ENCODE peak calls at places on chromosomes 2 and 18, in nine cellular contexts. One of them, this sample, is unnamed.

GRCh38 chr18:64322189-64322588 is 173.3 kb upstream of the LINC00305 start:
- DNase-seq in Calu3: no peak
- DNase-seq in epithelial cell of esophagus: no peak
- DNase-seq in astrocyte of the spinal cord: no peak
- DNase-seq in astrocyte of the cerebellum: no peak
- DNase-seq in GM13977: no peak
- DNase-seq in cardiac muscle cell: no peak
- DNase-seq in right lobe of liver: no peak
- DNase-seq in NB4: no peak
- DNase-seq in this sample: no peak

GRCh38 chr2:112756207-112756606 is 8.2 kb downstream of the CKAP2L start:
- DNase-seq in Calu3: no peak
- DNase-seq in epithelial cell of esophagus: no peak
- DNase-seq in astrocyte of the spinal cord: no peak
- DNase-seq in astrocyte of the cerebellum: no peak
- DNase-seq in GM13977: no peak
- DNase-seq in cardiac muscle cell: no peak
- DNase-seq in right lobe of liver: no peak
- DNase-seq in NB4: no peak
- DNase-seq in this sample: no peak

GRCh38 chr18:23365602-23366001 is 87.5 kb upstream of the RIOK3 start:
- DNase-seq in Calu3: no peak
- DNase-seq in epithelial cell of esophagus: no peak
- DNase-seq in astrocyte of the spinal cord: peak
- DNase-seq in astrocyte of the cerebellum: no peak
- DNase-seq in GM13977: no peak
- DNase-seq in cardiac muscle cell: peak
- DNase-seq in right lobe of liver: no peak
- DNase-seq in NB4: no peak
- DNase-seq in this sample: no peak

GRCh38 chr18:12308386-12309100 is 502 bp downstream of the TUBB6 start:
- DNase-seq in Calu3: peak
- DNase-seq in epithelial cell of esophagus: peak
- DNase-seq in astrocyte of the spinal cord: peak
- DNase-seq in astrocyte of the cerebellum: peak
- DNase-seq in GM13977: peak
- DNase-seq in cardiac muscle cell: peak
- DNase-seq in right lobe of liver: peak
- DNase-seq in NB4: peak
- DNase-seq in this sample: peak

GRCh38 chr18:74631242-74632087 is 33.8 kb downstream of the ZNF407 start:
- DNase-seq in Calu3: no peak
- DNase-seq in epithelial cell of esophagus: peak
- DNase-seq in astrocyte of the spinal cord: peak
- DNase-seq in astrocyte of the cerebellum: peak
- DNase-seq in GM13977: no peak
- DNase-seq in cardiac muscle cell: peak
- DNase-seq in right lobe of liver: no peak
- DNase-seq in NB4: peak
- DNase-seq in this sample: no peak

GRCh38 chr2:54497738-54498680 is 41.9 kb downstream of the SPTBN1 start:
- DNase-seq in Calu3: peak
- DNase-seq in epithelial cell of esophagus: peak
- DNase-seq in astrocyte of the spinal cord: no peak
- DNase-seq in astrocyte of the cerebellum: no peak
- DNase-seq in GM13977: no peak
- DNase-seq in cardiac muscle cell: peak
- DNase-seq in right lobe of liver: no peak
- DNase-seq in NB4: peak
- DNase-seq in this sample: no peak

GRCh38 chr18:46148810-46149209 is 44.6 kb downstream of the HAUS1 start:
- DNase-seq in Calu3: peak
- DNase-seq in epithelial cell of esophagus: peak
- DNase-seq in astrocyte of the spinal cord: peak
- DNase-seq in astrocyte of the cerebellum: peak
- DNase-seq in GM13977: peak
- DNase-seq in cardiac muscle cell: peak
- DNase-seq in right lobe of liver: peak
- DNase-seq in NB4: peak
- DNase-seq in this sample: peak

GRCh38 chr2:230160112-230160660 is 59.6 kb downstream of the SP110 start:
- DNase-seq in Calu3: peak
- DNase-seq in epithelial cell of esophagus: peak
- DNase-seq in astrocyte of the spinal cord: peak
- DNase-seq in astrocyte of the cerebellum: peak
- DNase-seq in GM13977: peak
- DNase-seq in cardiac muscle cell: peak
- DNase-seq in right lobe of liver: peak
- DNase-seq in NB4: peak
- DNase-seq in this sample: peak

GRCh38 chr2:153871231-153872221 is at the start of gene GALNT13:
- DNase-seq in Calu3: no peak
- DNase-seq in epithelial cell of esophagus: peak
- DNase-seq in astrocyte of the spinal cord: peak
- DNase-seq in astrocyte of the cerebellum: peak
- DNase-seq in GM13977: peak
- DNase-seq in cardiac muscle cell: peak
- DNase-seq in right lobe of liver: no peak
- DNase-seq in NB4: no peak
- DNase-seq in this sample: peak

GRCh38 chr2:64325852-64326577 is 127.9 kb upstream of the LGALSL start:
- DNase-seq in Calu3: no peak
- DNase-seq in epithelial cell of esophagus: no peak
- DNase-seq in astrocyte of the spinal cord: no peak
- DNase-seq in astrocyte of the cerebellum: no peak
- DNase-seq in GM13977: peak
- DNase-seq in cardiac muscle cell: no peak
- DNase-seq in right lobe of liver: no peak
- DNase-seq in NB4: no peak
- DNase-seq in this sample: no peak

GRCh38 chr2:30287857-30288513 is 56.7 kb downstream of the LBH start:
- DNase-seq in Calu3: no peak
- DNase-seq in epithelial cell of esophagus: no peak
- DNase-seq in astrocyte of the spinal cord: no peak
- DNase-seq in astrocyte of the cerebellum: no peak
- DNase-seq in GM13977: no peak
- DNase-seq in cardiac muscle cell: no peak
- DNase-seq in right lobe of liver: no peak
- DNase-seq in NB4: no peak
- DNase-seq in this sample: no peak

GRCh38 chr2:58299123-58299522 is 58.0 kb upstream of the FANCL start:
- DNase-seq in Calu3: no peak
- DNase-seq in epithelial cell of esophagus: no peak
- DNase-seq in astrocyte of the spinal cord: no peak
- DNase-seq in astrocyte of the cerebellum: no peak
- DNase-seq in GM13977: no peak
- DNase-seq in cardiac muscle cell: no peak
- DNase-seq in right lobe of liver: no peak
- DNase-seq in NB4: no peak
- DNase-seq in this sample: no peak

DNA sequence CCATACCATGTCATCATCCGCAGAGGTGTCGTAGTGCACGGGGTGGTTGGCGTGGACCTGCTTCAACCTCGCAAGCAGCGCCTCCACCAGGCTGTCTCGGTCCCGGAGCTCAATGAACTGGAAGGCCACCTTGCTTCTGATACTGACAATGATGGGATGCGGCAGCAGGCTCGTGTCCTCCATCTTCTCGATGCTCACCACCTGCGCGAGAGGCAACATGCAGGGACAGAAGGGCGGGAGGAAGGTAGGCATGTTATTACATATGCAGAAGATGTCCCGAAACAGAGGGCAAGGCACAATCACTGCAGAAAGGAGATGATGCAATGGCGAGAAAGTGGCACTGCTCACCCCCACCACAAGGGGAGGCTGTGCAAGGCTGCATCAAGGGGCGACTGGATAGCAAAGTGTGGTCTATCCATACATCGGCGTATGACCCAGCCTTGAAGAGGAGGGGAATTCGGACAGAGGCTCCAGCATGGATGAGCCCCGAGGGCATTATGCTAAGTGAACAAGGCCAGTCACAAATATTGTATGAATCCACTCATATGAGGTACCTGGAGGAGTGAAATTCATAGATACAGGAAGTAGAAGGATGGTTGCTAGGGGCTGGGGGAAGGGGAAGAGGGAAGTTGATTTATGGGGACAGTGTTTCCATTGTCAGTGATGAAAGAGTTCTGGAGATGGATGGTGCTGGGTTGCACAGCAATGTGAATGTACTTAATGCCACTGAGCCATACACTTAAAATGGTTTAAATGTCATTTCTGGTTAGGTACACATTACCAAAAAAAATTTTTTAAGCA is 36.6 kb downstream of the RPL31 start:
- DNase-seq in Calu3: peak
- DNase-seq in epithelial cell of esophagus: peak
- DNase-seq in astrocyte of the spinal cord: no peak
- DNase-seq in astrocyte of the cerebellum: no peak
- DNase-seq in GM13977: no peak
- DNase-seq in cardiac muscle cell: peak
- DNase-seq in right lobe of liver: no peak
- DNase-seq in NB4: peak
- DNase-seq in this sample: peak
- TF ChIP-seq CTCF in Calu3: peak
- TF ChIP-seq CTCF in epithelial cell of esophagus: peak
- TF ChIP-seq CTCF in astrocyte of the spinal cord: peak
- TF ChIP-seq CTCF in astrocyte of the cerebellum: peak
- TF ChIP-seq CTCF in GM13977: peak
- TF ChIP-seq CTCF in cardiac muscle cell: peak
- TF ChIP-seq CTCF in right lobe of liver: peak
- TF ChIP-seq CTCF in NB4: peak
- TF ChIP-seq CTCF in this sample: peak

GRCh38 chr2:241132549-241133435 is 16.5 kb downstream of the PASK start:
- DNase-seq in Calu3: no peak
- DNase-seq in epithelial cell of esophagus: no peak
- DNase-seq in astrocyte of the spinal cord: no peak
- DNase-seq in astrocyte of the cerebellum: no peak
- DNase-seq in GM13977: peak
- DNase-seq in cardiac muscle cell: no peak
- DNase-seq in right lobe of liver: no peak
- DNase-seq in NB4: no peak
- DNase-seq in this sample: no peak
- TF ChIP-seq CTCF in Calu3: no peak
- TF ChIP-seq CTCF in epithelial cell of esophagus: no peak
- TF ChIP-seq CTCF in astrocyte of the spinal cord: no peak
- TF ChIP-seq CTCF in astrocyte of the cerebellum: no peak
- TF ChIP-seq CTCF in GM13977: no peak
- TF ChIP-seq CTCF in cardiac muscle cell: no peak
- TF ChIP-seq CTCF in right lobe of liver: no peak
- TF ChIP-seq CTCF in NB4: no peak
- TF ChIP-seq CTCF in this sample: no peak

DNA sequence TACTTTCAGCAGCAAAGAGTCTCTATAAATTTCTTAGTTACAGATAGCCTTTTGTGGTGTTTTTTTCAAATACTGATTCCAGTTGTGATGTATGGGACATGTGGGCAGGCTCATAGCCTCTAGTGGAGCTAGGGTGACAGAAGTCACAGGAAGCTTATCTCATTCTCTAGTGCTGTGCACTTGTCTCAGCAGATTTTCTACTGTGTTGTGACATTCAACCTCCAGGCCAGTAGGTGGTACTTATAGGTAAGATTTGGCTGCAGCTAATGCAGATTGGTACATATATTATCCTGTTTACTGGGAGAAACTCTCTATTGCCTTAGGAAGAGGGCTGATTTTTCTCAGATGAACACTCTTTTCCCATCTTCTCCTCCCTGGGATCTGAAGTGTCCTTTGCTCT is 176.2 kb downstream of the CALCRL start:
- DNase-seq in Calu3: no peak
- DNase-seq in epithelial cell of esophagus: no peak
- DNase-seq in astrocyte of the spinal cord: no peak
- DNase-seq in astrocyte of the cerebellum: no peak
- DNase-seq in GM13977: no peak
- DNase-seq in cardiac muscle cell: no peak
- DNase-seq in right lobe of liver: no peak
- DNase-seq in NB4: no peak
- DNase-seq in this sample: no peak
- TF ChIP-seq CTCF in Calu3: no peak
- TF ChIP-seq CTCF in epithelial cell of esophagus: no peak
- TF ChIP-seq CTCF in astrocyte of the spinal cord: no peak
- TF ChIP-seq CTCF in astrocyte of the cerebellum: no peak
- TF ChIP-seq CTCF in GM13977: no peak
- TF ChIP-seq CTCF in cardiac muscle cell: no peak
- TF ChIP-seq CTCF in right lobe of liver: no peak
- TF ChIP-seq CTCF in NB4: no peak
- TF ChIP-seq CTCF in this sample: no peak

GRCh38 chr18:49844903-49845302 is 31.6 kb upstream of the ACAA2 start:
- DNase-seq in Calu3: no peak
- DNase-seq in epithelial cell of esophagus: no peak
- DNase-seq in astrocyte of the spinal cord: no peak
- DNase-seq in astrocyte of the cerebellum: no peak
- DNase-seq in GM13977: no peak
- DNase-seq in cardiac muscle cell: no peak
- DNase-seq in right lobe of liver: peak
- DNase-seq in NB4: no peak
- DNase-seq in this sample: no peak
- TF ChIP-seq CTCF in Calu3: no peak
- TF ChIP-seq CTCF in epithelial cell of esophagus: no peak
- TF ChIP-seq CTCF in astrocyte of the spinal cord: no peak
- TF ChIP-seq CTCF in astrocyte of the cerebellum: no peak
- TF ChIP-seq CTCF in GM13977: no peak
- TF ChIP-seq CTCF in cardiac muscle cell: no peak
- TF ChIP-seq CTCF in right lobe of liver: no peak
- TF ChIP-seq CTCF in NB4: no peak
- TF ChIP-seq CTCF in this sample: no peak

GRCh38 chr2:67234443-67234842 is 162.7 kb upstream of the ETAA1 start:
- DNase-seq in Calu3: peak
- DNase-seq in epithelial cell of esophagus: peak
- DNase-seq in astrocyte of the spinal cord: peak
- DNase-seq in astrocyte of the cerebellum: peak
- DNase-seq in GM13977: no peak
- DNase-seq in cardiac muscle cell: peak
- DNase-seq in right lobe of liver: no peak
- DNase-seq in NB4: peak
- DNase-seq in this sample: peak
- TF ChIP-seq CTCF in Calu3: peak
- TF ChIP-seq CTCF in epithelial cell of esophagus: peak
- TF ChIP-seq CTCF in astrocyte of the spinal cord: peak
- TF ChIP-seq CTCF in astrocyte of the cerebellum: peak
- TF ChIP-seq CTCF in GM13977: no peak
- TF ChIP-seq CTCF in cardiac muscle cell: peak
- TF ChIP-seq CTCF in right lobe of liver: peak
- TF ChIP-seq CTCF in NB4: peak
- TF ChIP-seq CTCF in this sample: peak

DNA sequence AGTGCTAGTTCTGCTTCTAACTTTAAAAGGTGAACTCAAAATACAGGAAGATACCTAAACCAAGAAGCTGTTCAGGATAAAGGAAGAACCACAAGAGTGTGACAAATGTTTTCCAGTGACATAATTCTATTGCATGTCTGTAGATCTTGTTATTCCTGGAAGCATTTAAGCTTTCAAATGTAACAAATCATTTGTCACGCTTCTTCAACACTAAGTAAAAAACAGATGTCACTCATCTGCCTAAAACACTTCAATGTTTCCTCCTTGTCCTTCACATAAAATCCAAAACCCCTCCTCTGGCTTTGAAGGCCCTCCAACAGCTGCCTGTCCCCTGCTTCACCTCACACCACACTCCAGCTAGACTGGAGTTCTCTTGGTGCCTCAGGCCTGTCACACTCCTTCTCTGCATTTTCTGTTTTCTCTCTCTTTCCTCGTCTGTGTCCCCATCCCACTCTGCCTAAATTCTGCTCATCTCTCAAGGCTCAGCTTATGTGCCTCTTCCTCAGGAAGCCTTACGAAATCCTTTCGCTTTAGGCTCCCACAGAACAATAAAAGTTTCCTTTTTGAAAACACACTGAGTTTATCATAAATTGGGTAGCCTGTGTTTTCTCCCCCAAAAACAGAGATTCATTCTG is 6.4 kb upstream of the CLEC4F start:
- DNase-seq in Calu3: no peak
- DNase-seq in epithelial cell of esophagus: no peak
- DNase-seq in astrocyte of the spinal cord: no peak
- DNase-seq in astrocyte of the cerebellum: no peak
- DNase-seq in GM13977: no peak
- DNase-seq in cardiac muscle cell: no peak
- DNase-seq in right lobe of liver: no peak
- DNase-seq in NB4: no peak
- DNase-seq in this sample: no peak
- TF ChIP-seq CTCF in Calu3: no peak
- TF ChIP-seq CTCF in epithelial cell of esophagus: no peak
- TF ChIP-seq CTCF in astrocyte of the spinal cord: no peak
- TF ChIP-seq CTCF in astrocyte of the cerebellum: no peak
- TF ChIP-seq CTCF in GM13977: no peak
- TF ChIP-seq CTCF in cardiac muscle cell: no peak
- TF ChIP-seq CTCF in right lobe of liver: no peak
- TF ChIP-seq CTCF in NB4: no peak
- TF ChIP-seq CTCF in this sample: no peak